ENCODE peak calls at places on chromosomes 2 and 18, in nine cellular contexts. P is HCT116, Q is lower lobe of right lung, L is left lung, C is kidney, J is transverse colon, A is IMR-90, U is lung, F is SK-N-SH. D is an unnamed sample.

GRCh38 chr2:120134263-120134662 is 88.9 kb downstream of the TMEM185B start:
- DNase-seq in P (peak; percentile 37), Q (no peak), L (no peak), C (no peak), J (no peak), A (peak; percentile 99), U (no peak), F (no peak), D (peak; percentile 25)

GRCh38 chr2:109208951-109209335 is 79.9 kb downstream of the SH3RF3 start:
- DNase-seq in P (no peak), Q (no peak), L (no peak), C (no peak), J (no peak), A (no peak), U (no peak), F (no peak), D (no peak)

GRCh38 chr2:218166791-218167190 is at the start of gene CXCR1:
- DNase-seq in P (no peak), Q (no peak), L (no peak), C (no peak), J (no peak), A (no peak), U (no peak), F (no peak), D (no peak)

GRCh38 chr18:59067873-59068272 is 71.8 kb upstream of the SEC11C start:
- DNase-seq in P (no peak), Q (no peak), L (no peak), C (no peak), J (no peak), A (peak; percentile 18), U (no peak), F (peak; percentile 25), D (peak; percentile 63)

GRCh38 chr2:8803658-8804379 is 33.6 kb downstream of the KIDINS220 start:
- DNase-seq in P (peak; percentile 91), Q (no peak), L (no peak), C (no peak), J (peak; percentile 55), A (peak; percentile 97), U (peak; percentile 57), F (no peak), D (no peak)

GRCh38 chr2:217218269-217219140 is 358.6 kb upstream of the TNP1 start:
- DNase-seq in P (no peak), Q (no peak), L (no peak), C (no peak), J (no peak), A (peak; percentile 87), U (no peak), F (no peak), D (no peak)

GRCh38 chr2:216665240-216665639 is 30.1 kb downstream of the IGFBP5 start:
- DNase-seq in P (no peak), Q (no peak), L (no peak), C (peak; percentile 32), J (peak; percentile 49), A (no peak), U (peak; percentile 57), F (peak; percentile 47), D (peak; percentile 82)

GRCh38 chr2:197949224-197949623 is 144.8 kb downstream of the PLCL1 start:
- DNase-seq in P (no peak), Q (no peak), L (no peak), C (no peak), J (no peak), A (no peak), U (no peak), F (no peak), D (no peak)

GRCh38 chr2:237315170-237315880 is 98.6 kb downstream of the COL6A3 start:
- DNase-seq in P (no peak), Q (peak; percentile 80), L (peak; percentile 86), C (peak; percentile 95), J (peak; percentile 76), A (peak; percentile 98), U (peak; percentile 71), F (peak; percentile 81), D (peak; percentile 96)

GRCh38 chr2:235050992-235051351 is 99.2 kb downstream of the SH3BP4 start:
- DNase-seq in P (peak; percentile 82), Q (peak; percentile 88), L (no peak), C (peak; percentile 97), J (peak; percentile 87), A (peak; percentile 93), U (peak; percentile 82), F (peak; percentile 89), D (peak; percentile 90)

GRCh38 chr2:230443540-230443939 is 27.5 kb downstream of the SP100 start:
- DNase-seq in P (no peak), Q (no peak), L (no peak), C (peak; percentile 14), J (no peak), A (peak; percentile 78), U (no peak), F (no peak), D (no peak)

GRCh38 chr18:46273861-46274260 is 169.7 kb downstream of the HAUS1 start:
- DNase-seq in P (no peak), Q (no peak), L (no peak), C (no peak), J (peak; percentile 23), A (no peak), U (no peak), F (no peak), D (no peak)

GRCh38 chr2:17835511-17835910 is 19.3 kb downstream of the MSGN1 start:
- DNase-seq in P (no peak), Q (no peak), L (no peak), C (no peak), J (no peak), A (no peak), U (no peak), F (no peak), D (no peak)

GRCh38 chr2:238290079-238290478 is 1.7 kb upstream of the PER2 start:
- DNase-seq in P (peak; percentile 71), Q (peak; percentile 80), L (no peak), C (no peak), J (peak; percentile 90), A (no peak), U (peak; percentile 57), F (no peak), D (peak; percentile 35)

GRCh38 chr2:234404957-234405356 is 91.9 kb downstream of the ARL4C start:
- DNase-seq in P (no peak), Q (no peak), L (no peak), C (no peak), J (no peak), A (no peak), U (no peak), F (no peak), D (no peak)

DNA sequence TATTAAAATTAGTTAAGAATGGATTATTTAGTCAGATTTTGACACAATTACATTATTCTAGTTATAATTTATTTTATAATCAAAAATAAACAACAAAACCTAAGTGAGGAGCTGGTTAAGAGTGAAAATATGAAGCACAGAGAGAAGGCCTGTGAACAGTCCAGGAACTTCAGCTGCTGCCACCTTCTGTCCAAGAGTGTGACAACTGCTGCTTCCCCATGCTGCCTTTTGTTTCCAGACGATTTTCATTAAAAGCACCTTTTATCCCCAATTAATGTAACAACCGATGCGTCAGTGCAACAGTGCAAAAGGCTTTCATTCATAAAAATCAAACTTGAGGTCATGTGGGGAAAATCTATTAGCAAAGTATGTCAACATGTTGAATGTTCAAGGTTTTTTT is 363.6 kb downstream of the CTNNA2 start:
- DNase-seq in P (no peak), Q (no peak), L (no peak), C (no peak), J (no peak), A (peak; percentile 2), U (no peak), F (peak; percentile 66), D (no peak)
- TF ChIP-seq CTCF in P (no peak), Q (peak; percentile 10), L (no peak), C (no peak), J (no peak), A (peak; percentile 27), U (no peak), F (peak; percentile 47), D (peak; percentile 28)

GRCh38 chr2:135685361-135685760 is 56.3 kb upstream of the UBXN4 start:
- DNase-seq in P (no peak), Q (no peak), L (no peak), C (no peak), J (no peak), A (peak; percentile 64), U (no peak), F (no peak), D (no peak)
- H3K36me3 ChIP-seq in P (peaks cover 7% of the 10 kb centered on the region), Q (peaks cover 8% of the 10 kb centered on the region), L (no peaks in the 10 kb centered on the region), C (peaks cover 4% of the 10 kb centered on the region), J (no peaks in the 10 kb centered on the region), A (peaks cover 3% of the 10 kb centered on the region), U (peaks cover 2% of the 10 kb centered on the region), F (peaks cover 6% of the 10 kb centered on the region), D (peaks cover 1% of the 10 kb centered on the region)

GRCh38 chr2:203687161-203687560 is 19.3 kb upstream of the CD28 start:
- DNase-seq in P (no peak), Q (no peak), L (no peak), C (no peak), J (no peak), A (peak; percentile 31), U (no peak), F (no peak), D (no peak)
- H3K4me1 ChIP-seq in P (no peaks in the 10 kb centered on the region), Q (peaks cover 94% of the 10 kb centered on the region), L (peaks cover 17% of the 10 kb centered on the region), C (peaks cover 26% of the 10 kb centered on the region), J (no peaks in the 10 kb centered on the region), A (peaks cover 26% of the 10 kb centered on the region), U (peaks cover 14% of the 10 kb centered on the region), F (peaks cover 32% of the 10 kb centered on the region), D (peaks cover 54% of the 10 kb centered on the region)

DNA sequence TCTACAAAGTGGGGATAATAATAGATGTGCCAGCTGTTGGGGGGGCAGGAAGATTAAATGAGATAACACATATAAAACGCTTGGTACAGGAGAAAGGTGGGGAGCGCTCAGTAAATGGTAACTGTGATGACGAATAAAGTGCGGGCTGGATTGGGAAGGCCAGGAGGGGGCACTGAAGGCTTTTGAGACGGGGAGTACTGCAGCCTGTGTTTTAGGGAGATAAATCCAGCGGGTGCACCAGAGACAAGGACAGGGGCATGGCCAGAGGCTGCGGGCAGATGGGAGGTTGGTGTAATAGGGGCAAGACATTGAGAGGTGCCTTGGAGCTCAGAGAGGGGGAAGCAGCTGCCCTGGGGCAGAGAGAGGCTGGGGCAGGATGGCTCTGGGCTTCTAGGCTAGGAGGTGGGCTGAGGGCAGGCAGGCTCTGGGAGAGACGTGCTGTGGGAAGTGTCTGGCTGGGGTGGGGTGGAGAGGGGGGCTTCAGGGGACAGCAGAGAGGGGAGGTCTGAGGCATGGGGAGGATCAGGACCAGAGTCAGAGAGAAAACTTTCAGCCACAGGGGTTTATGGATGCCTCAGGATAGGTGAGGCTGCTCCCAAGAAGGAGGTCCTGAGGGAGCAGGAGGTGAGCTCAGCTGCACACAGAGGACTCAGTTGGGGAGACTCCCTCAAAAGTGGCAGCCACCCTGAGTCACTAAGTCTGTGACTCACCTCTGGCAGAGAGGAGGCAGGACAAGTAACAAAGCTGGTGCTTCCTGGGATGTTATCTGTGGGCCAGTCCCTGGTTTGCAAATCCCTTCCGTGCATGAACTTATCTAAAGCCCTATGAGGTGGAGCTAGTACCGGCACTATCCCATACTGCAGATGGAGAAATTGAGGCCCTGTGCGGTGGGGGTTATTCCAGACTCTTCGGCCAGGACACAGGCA is 18.9 kb downstream of the TEX44 start:
- DNase-seq in P (peak; percentile 84), Q (no peak), L (peak; percentile 51), C (no peak), J (peak; percentile 48), A (peak; percentile 84), U (no peak), F (no peak), D (no peak)
- TF ChIP-seq CTCF in P (no peak), Q (no peak), L (no peak), C (peak; percentile 32), J (peak; percentile 17), A (peak; percentile 35), U (no peak), F (peak; percentile 44), D (no peak)

D was measured in thyroid gland.